ENCODE peak calls at places on chromosomes 2 and 18, in four cellular contexts. One of them, this sample, is unnamed.

GRCh38 chr2:172225786-172226185 is 123.1 kb upstream of the DLX2 start:
- DNase-seq in GM12878: no peak
- DNase-seq in SK-N-SH: no peak
- DNase-seq in K562: no peak
- DNase-seq in this sample: no peak

GRCh38 chr2:8306530-8307351 is 375.1 kb upstream of the ID2 start:
- DNase-seq in GM12878: no peak
- DNase-seq in SK-N-SH: no peak
- DNase-seq in K562: no peak
- DNase-seq in this sample: no peak

GRCh38 chr2:24917086-24917485 is 3.0 kb downstream of the ADCY3 start:
- DNase-seq in GM12878: peak; percentile 44
- DNase-seq in SK-N-SH: no peak
- DNase-seq in K562: peak; percentile 30
- DNase-seq in this sample: no peak

GRCh38 chr18:54812885-54813284 is 15.4 kb upstream of the RAB27B start:
- DNase-seq in GM12878: no peak
- DNase-seq in SK-N-SH: no peak
- DNase-seq in K562: no peak
- DNase-seq in this sample: no peak

GRCh38 chr2:27123302-27124150 is at the start of gene ABHD1:
- DNase-seq in GM12878: no peak
- DNase-seq in SK-N-SH: peak; percentile 94
- DNase-seq in K562: peak; percentile 64
- DNase-seq in this sample: peak; percentile 59

GRCh38 chr2:143422681-143423080 is 293.5 kb downstream of the ARHGAP15 start:
- DNase-seq in GM12878: no peak
- DNase-seq in SK-N-SH: no peak
- DNase-seq in K562: no peak
- DNase-seq in this sample: no peak

GRCh38 chr2:105308785-105309540 is 20.6 kb downstream of the TGFBRAP1 start:
- DNase-seq in GM12878: no peak
- DNase-seq in SK-N-SH: no peak
- DNase-seq in K562: no peak
- DNase-seq in this sample: no peak

GRCh38 chr18:32093106-32093511 is 1.4 kb downstream of the RNF138 start:
- DNase-seq in GM12878: no peak
- DNase-seq in SK-N-SH: no peak
- DNase-seq in K562: peak; percentile 60
- DNase-seq in this sample: peak; percentile 16

GRCh38 chr18:10213526-10213925 is 240.9 kb upstream of the APCDD1 start:
- DNase-seq in GM12878: peak; percentile 41
- DNase-seq in SK-N-SH: no peak
- DNase-seq in K562: no peak
- DNase-seq in this sample: no peak

GRCh38 chr2:121649402-121649651 is at the start of gene CLASP1:
- DNase-seq in GM12878: no peak
- DNase-seq in SK-N-SH: peak; percentile 94
- DNase-seq in K562: peak; percentile 96
- DNase-seq in this sample: peak; percentile 98

DNA sequence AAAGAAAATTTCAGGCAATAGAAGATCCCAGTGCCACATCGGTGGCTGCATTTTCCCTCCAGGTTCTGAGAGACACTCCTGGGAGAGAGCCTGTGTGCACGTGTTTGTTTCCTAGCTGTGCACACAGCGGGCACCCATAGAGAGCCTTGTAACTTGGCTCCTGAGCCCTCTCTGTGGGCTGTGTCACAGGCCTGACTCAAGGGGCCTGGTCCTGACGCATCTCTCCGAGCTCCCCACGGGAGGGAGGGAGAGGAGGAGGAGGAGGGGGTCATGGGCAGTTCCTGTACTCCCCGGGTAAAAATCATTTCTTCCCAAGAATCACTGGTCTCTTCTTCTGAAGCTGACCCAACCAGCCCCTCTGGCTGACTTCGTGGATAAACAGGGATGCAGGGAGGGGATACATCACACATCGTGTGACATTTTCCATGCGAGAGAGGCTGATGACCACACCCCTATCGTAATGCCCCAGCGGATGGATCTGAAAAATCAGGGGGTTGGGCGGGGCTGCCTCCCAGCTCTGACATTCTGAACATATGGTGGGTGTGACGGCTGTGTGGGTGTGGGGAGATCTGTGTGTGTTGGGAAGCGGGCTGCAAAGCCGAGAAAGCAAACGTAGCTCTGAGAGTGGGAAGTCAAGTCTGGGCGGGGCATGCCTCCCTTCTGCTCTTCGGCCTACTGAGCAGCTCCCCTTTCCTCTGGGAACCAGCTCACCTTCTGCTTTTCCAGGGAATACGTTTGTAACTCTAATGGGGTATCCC is 308.3 kb upstream of the HS6ST1 start:
- DNase-seq in GM12878: no peak
- DNase-seq in SK-N-SH: no peak
- DNase-seq in K562: no peak
- DNase-seq in this sample: no peak
- TF ChIP-seq FOXM1 in GM12878: no peak
- TF ChIP-seq FOXM1 in SK-N-SH: no peak
- TF ChIP-seq FOXM1 in K562: no peak
- TF ChIP-seq FOXM1 in this sample: no peak

DNA sequence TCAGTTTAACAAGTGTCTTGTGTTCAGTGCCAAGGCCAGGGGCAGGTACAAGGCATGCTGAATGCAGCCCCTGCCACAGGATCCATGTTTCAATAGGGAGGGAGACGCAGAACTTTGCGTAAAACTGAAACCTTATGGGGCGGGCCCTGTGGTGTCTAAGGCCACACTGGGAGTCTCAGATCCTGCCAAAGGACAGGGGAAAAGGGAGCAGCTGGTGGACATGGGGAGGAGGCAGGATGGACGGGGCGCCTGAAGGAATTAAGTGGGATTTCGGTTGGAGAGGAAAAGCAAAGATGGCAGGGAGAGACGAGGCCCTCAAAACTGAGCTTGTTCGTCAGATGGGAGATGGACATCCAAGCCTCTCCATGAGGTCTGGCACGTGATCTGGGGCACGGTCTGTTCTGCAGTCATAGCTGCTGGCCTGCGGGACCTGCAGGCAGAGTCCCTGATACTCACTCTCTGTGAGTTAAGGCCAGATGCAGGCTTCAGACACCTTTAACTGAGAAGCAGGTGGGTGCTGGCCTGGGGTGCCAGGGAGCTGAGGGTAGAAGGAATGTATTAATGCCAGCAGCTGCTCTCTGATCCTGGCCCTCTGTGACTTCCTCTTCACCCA is 48.8 kb downstream of the TCF7L1 start:
- DNase-seq in GM12878: no peak
- DNase-seq in SK-N-SH: no peak
- DNase-seq in K562: no peak
- DNase-seq in this sample: no peak
- TF ChIP-seq CTCF in GM12878: no peak
- TF ChIP-seq CTCF in SK-N-SH: no peak
- TF ChIP-seq CTCF in K562: no peak
- TF ChIP-seq CTCF in this sample: no peak

GRCh38 chr18:78006805-78007204 is 757.2 kb downstream of the GALR1 start:
- DNase-seq in GM12878: no peak
- DNase-seq in SK-N-SH: no peak
- DNase-seq in K562: no peak
- DNase-seq in this sample: no peak
- TF ChIP-seq FOXM1 in GM12878: no peak
- TF ChIP-seq FOXM1 in SK-N-SH: no peak
- TF ChIP-seq FOXM1 in K562: no peak
- TF ChIP-seq FOXM1 in this sample: no peak

DNA sequence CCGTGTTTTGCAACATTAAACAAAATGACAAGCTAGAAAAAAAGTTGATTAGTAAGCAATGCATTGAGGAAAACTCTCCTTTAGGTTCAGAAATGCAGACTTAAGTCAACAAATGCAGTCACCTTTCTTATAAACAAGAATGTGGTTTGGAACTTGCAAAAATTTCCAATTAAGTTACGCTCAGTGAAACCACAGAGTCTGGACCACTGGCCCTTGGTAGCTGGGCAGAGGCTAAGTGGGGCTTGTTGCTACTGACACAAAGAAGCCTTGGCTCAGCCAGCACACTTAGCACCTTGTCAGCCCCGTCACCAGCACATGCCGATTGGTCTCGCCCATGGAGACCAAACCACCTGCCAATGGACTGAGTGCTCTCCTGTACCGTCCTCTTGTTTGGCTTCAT is 53.0 kb downstream of the SMIM21 start:
- DNase-seq in GM12878: no peak
- DNase-seq in SK-N-SH: no peak
- DNase-seq in K562: no peak
- DNase-seq in this sample: no peak
- TF ChIP-seq CTCF in GM12878: no peak
- TF ChIP-seq CTCF in SK-N-SH: no peak
- TF ChIP-seq CTCF in K562: no peak
- TF ChIP-seq CTCF in this sample: no peak

DNA sequence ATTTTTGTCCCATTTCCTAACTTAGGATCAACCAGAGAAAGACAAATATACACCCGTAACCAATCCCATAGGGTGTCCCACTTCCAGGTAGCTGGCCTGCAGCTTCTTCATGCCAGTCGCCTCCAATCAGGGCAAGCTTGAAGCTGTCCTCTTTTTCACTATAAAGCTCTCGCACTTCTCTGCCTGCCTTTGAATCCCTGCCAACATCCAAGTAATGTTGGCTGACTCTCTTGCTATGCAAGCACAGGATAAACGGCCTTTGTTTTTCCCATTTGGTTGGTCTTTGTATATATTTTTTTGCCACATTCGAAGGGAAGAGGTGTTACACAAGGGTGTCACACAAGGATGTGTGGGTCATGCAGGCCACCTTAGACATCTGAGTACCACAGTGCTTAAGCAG is 388.8 kb downstream of the CBLN2 start:
- DNase-seq in GM12878: no peak
- DNase-seq in SK-N-SH: no peak
- DNase-seq in K562: no peak
- DNase-seq in this sample: no peak
- TF ChIP-seq FOXM1 in GM12878: no peak
- TF ChIP-seq FOXM1 in SK-N-SH: no peak
- TF ChIP-seq FOXM1 in K562: no peak
- TF ChIP-seq FOXM1 in this sample: no peak

GRCh38 chr2:54965425-54965824 is 84.8 kb downstream of the RTN4 start:
- DNase-seq in GM12878: no peak
- DNase-seq in SK-N-SH: no peak
- DNase-seq in K562: no peak
- DNase-seq in this sample: no peak
- TF ChIP-seq CTCF in GM12878: no peak
- TF ChIP-seq CTCF in SK-N-SH: no peak
- TF ChIP-seq CTCF in K562: no peak
- TF ChIP-seq CTCF in this sample: no peak

GRCh38 chr2:133142087-133142486 is 426.2 kb downstream of the NCKAP5 start:
- DNase-seq in GM12878: no peak
- DNase-seq in SK-N-SH: no peak
- DNase-seq in K562: no peak
- DNase-seq in this sample: no peak

GRCh38 chr2:133138693-133139092 is 429.6 kb downstream of the NCKAP5 start:
- DNase-seq in GM12878: no peak
- DNase-seq in SK-N-SH: no peak
- DNase-seq in K562: no peak
- DNase-seq in this sample: no peak

GRCh38 chr2:133143649-133144048 is 424.6 kb downstream of the NCKAP5 start:
- DNase-seq in GM12878: no peak
- DNase-seq in SK-N-SH: no peak
- DNase-seq in K562: no peak
- DNase-seq in this sample: no peak

GRCh38 chr2:133140620-133141019 is 427.6 kb downstream of the NCKAP5 start:
- DNase-seq in GM12878: no peak
- DNase-seq in SK-N-SH: no peak
- DNase-seq in K562: no peak
- DNase-seq in this sample: no peak

GRCh38 chr2:133139847-133140533 is 428.3 kb downstream of the NCKAP5 start:
- DNase-seq in GM12878: no peak
- DNase-seq in SK-N-SH: no peak
- DNase-seq in K562: no peak
- DNase-seq in this sample: no peak
- TF ChIP-seq FOXM1 in GM12878: no peak
- TF ChIP-seq FOXM1 in SK-N-SH: no peak
- TF ChIP-seq FOXM1 in K562: no peak
- TF ChIP-seq FOXM1 in this sample: no peak

GRCh38 chr2:54553075-54553474 is 96.9 kb downstream of the SPTBN1 start:
- DNase-seq in GM12878: no peak
- DNase-seq in SK-N-SH: no peak
- DNase-seq in K562: no peak
- DNase-seq in this sample: no peak
- TF ChIP-seq CTCF in GM12878: no peak
- TF ChIP-seq CTCF in SK-N-SH: no peak
- TF ChIP-seq CTCF in K562: no peak
- TF ChIP-seq CTCF in this sample: no peak

GRCh38 chr2:235330775-235331438 is 162.9 kb upstream of the AGAP1 start:
- DNase-seq in GM12878: no peak
- DNase-seq in SK-N-SH: no peak
- DNase-seq in K562: no peak
- DNase-seq in this sample: no peak
- TF ChIP-seq FOXM1 in GM12878: no peak
- TF ChIP-seq FOXM1 in SK-N-SH: no peak
- TF ChIP-seq FOXM1 in K562: no peak
- TF ChIP-seq FOXM1 in this sample: no peak

This sample was measured in HepG2.